ENCODE peak calls at places on chromosomes 12 and 14, in five cellular contexts. R, Y, X, S and B are unnamed samples.

GRCh38 chr12:106409898-106410297 is 52.4 kb downstream of the POLR3B start:
- DNase-seq in S (no peak), R (peak; percentile 26), X (no peak), Y (no peak), B (no peak)

GRCh38 chr12:21828111-21828775 is 53.7 kb upstream of the KCNJ8 start:
- DNase-seq in Y (no peak), S (no peak), X (peak; percentile 34), R (no peak), B (no peak)

GRCh38 chr14:35046751-35047536 is 872 bp downstream of the FAM177A1 start:
- DNase-seq in S (peak; percentile 84), R (no peak), Y (peak; percentile 85), X (no peak), B (peak; percentile 70)

GRCh38 chr12:54082402-54082892 is 28.8 kb downstream of the HOXC4 start:
- DNase-seq in S (no peak), R (no peak), Y (peak; percentile 71), X (no peak), B (peak; percentile 36)

GRCh38 chr12:2628401-2628800 is 166.4 kb upstream of the FKBP4 start:
- DNase-seq in S (no peak), X (no peak), Y (no peak), R (no peak), B (no peak)

GRCh38 chr12:32754101-32754500 is 1.6 kb downstream of the YARS2 start:
- DNase-seq in X (no peak), Y (no peak), R (peak; percentile 29), S (no peak), B (no peak)

GRCh38 chr14:52369305-52369781 is 55.2 kb downstream of the PTGER2 start:
- DNase-seq in X (no peak), S (peak; percentile 72), R (peak; percentile 90), Y (no peak), B (no peak)

GRCh38 chr14:95488376-95489162 is 27.9 kb downstream of the SYNE3 start:
- DNase-seq in R (no peak), S (no peak), Y (no peak), X (peak; percentile 56), B (no peak)

DNA sequence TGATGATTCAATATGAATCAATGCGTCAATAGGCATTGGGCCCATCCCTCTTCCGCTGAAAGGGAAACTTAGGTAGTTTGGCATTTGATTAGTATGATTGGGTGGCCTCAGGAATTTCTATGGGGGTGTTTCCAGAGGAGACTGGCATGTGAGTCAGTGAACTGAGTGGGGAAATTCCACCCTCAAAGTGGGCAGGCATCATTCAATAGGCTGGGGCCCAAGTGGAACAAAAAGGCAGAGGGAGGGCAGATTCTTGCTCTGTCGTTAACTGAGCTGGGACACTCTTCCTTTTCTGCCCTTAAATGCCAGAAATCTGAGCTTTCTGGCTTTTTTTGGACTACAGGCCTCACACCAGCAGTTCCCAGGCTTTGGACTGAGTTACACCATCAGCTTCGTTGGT is 373.5 kb downstream of the RPS29 start:
- DNase-seq in S (no peak), Y (no peak), R (no peak), X (no peak), B (no peak)
- H3K27me3 ChIP-seq in S (no peaks in the 10 kb centered on the region), Y (no peaks in the 10 kb centered on the region), R (no peaks in the 10 kb centered on the region), X (no peaks in the 10 kb centered on the region), B (no peaks in the 10 kb centered on the region)

GRCh38 chr12:6223545-6223944 is 23.3 kb downstream of the CD9 start:
- DNase-seq in R (no peak), S (no peak), Y (no peak), X (no peak), B (no peak)
- H3K27ac ChIP-seq in R (peak overlapping the region; percentile 99), S (peak overlapping the region; percentile 96), Y (no peak overlapping the region), X (peak overlapping the region; percentile 92), B (no peak overlapping the region)

DNA sequence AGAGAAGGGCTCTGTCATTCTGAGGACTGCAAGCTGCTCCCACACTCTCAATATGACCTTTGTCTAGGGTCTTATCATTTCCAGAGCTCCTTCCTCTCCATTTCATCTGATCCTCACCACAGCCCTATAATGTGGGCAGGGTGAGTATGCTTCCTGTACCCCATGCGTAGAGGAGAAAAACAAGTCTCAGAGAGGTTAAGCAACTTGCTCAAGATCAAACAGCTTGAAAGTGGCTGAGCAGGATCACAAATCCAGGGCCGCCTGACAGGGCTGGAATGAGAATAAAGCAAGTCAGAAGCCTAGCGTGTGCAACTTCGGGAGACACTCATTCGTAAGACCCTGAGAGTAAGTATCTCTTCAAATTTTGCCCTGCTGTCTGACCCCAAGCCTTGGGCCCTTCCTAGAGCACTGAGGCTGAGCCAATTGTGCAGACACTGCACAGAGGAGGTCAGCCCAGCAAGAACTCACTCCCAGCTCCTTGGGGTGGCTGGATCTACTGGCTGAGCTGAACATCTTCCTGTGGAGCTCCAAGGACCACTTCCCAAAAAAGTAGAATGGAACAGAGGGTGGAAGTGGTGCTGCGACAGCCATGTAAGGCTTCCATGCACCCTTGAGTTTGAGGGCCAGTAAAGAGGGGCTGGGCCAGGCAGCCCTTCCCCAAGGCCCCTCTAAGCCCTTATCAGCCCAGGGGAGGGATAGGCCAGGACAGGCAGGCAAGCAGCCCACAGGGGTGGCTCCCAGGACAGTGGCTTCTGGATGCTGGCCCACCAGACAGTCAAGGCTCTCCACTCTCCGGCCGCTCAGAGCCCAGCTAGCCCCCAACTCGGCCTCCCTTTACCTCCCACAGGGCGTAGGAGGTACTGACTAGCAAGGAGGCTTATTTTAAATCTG is 10.5 kb downstream of the ZFP36L1 start:
- DNase-seq in R (no peak), X (peak; percentile 14), Y (peak; percentile 58), S (peak; percentile 62), B (peak; percentile 77)
- H3K4me1 ChIP-seq in R (peaks cover 46% of the 10 kb centered on the region), X (no peaks in the 10 kb centered on the region), Y (peaks cover 20% of the 10 kb centered on the region), S (peaks cover 63% of the 10 kb centered on the region), B (peaks cover 98% of the 10 kb centered on the region)

GRCh38 chr12:132385923-132386751 is 56.7 kb upstream of the GALNT9 start:
- DNase-seq in X (no peak), Y (no peak), R (no peak), S (no peak), B (no peak)

GRCh38 chr12:132388379-132389015 is 59.1 kb upstream of the GALNT9 start:
- DNase-seq in X (no peak), R (no peak), Y (no peak), S (no peak), B (no peak)

GRCh38 chr12:132386926-132387497 is 57.6 kb upstream of the GALNT9 start:
- DNase-seq in X (no peak), Y (no peak), R (no peak), S (no peak), B (no peak)

GRCh38 chr12:132385375-132385774 is 56.0 kb upstream of the GALNT9 start:
- DNase-seq in Y (no peak), R (no peak), X (no peak), S (no peak), B (no peak)

DNA sequence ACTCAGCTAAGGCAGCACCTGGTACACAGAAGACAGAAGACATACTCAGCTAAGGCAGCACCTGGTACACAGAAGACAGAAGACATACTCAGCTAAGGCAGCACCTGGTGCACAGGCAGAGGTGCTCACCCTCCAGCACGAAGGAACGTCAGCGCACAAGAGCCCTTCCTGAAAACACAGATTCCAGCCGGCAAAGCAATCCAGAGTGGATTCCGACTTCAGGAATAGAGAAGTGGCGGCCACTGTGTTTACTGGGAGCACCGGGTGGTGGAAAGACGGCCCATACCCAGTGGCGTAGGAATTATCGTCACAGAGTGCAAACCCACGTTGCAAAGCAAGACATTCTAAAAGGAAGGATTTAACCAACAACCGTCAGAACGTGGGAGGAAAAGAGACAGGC is 55.5 kb upstream of the GALNT9 start:
- DNase-seq in R (no peak), Y (no peak), S (no peak), X (no peak), B (no peak)
- H3K27me3 ChIP-seq in R (peaks cover 30% of the 10 kb centered on the region), Y (peaks cover 7% of the 10 kb centered on the region), S (peaks cover 88% of the 10 kb centered on the region), X (peaks cover 58% of the 10 kb centered on the region), B (no peaks in the 10 kb centered on the region)